ENCODE peak calls at places on chromosome 17, in four cellular contexts. Q is GM12891, M is C1 segment of cervical spinal cord, B is NCI-H1105 treated with DMSO at 0.1 percent for 48 hours. J is an unnamed sample.

GRCh38 chr17:72407336-72408121 is 286.7 kb downstream of the SOX9 start:
- DNase-seq in Q (no peak), M (peak), B (peak), J (peak)

GRCh38 chr17:72790194-72790593 is 302.3 kb downstream of the SLC39A11 start:
- DNase-seq in Q (no peak), M (no peak), B (no peak), J (no peak)

GRCh38 chr17:69448431-69449102 is 34.1 kb downstream of the MAP2K6 start:
- DNase-seq in Q (no peak), M (peak), B (no peak), J (no peak)

GRCh38 chr17:38844261-38844757 is 9.2 kb downstream of the RPL23 start:
- DNase-seq in Q (no peak), M (no peak), B (no peak), J (no peak)

GRCh38 chr17:3559270-3559645 is 1.6 kb upstream of the TRPV3 start:
- DNase-seq in Q (no peak), M (no peak), B (no peak), J (no peak)

GRCh38 chr17:42421479-42422332 is 1.4 kb downstream of the CAVIN1 start:
- DNase-seq in Q (no peak), M (no peak), B (no peak), J (no peak)

GRCh38 chr17:41263212-41263611 is 2.0 kb upstream of the KRTAP9-6 start:
- DNase-seq in Q (no peak), M (no peak), B (no peak), J (no peak)

GRCh38 chr17:75504347-75505151 is 10.8 kb downstream of the CASKIN2 start:
- DNase-seq in Q (peak), M (no peak), B (no peak), J (no peak)

GRCh38 chr17:4901648-4902344 is 1.1 kb downstream of the CHRNE start:
- DNase-seq in Q (peak), M (peak), B (no peak), J (no peak)

GRCh38 chr17:67248291-67248690 is 3.3 kb upstream of the HELZ start:
- DNase-seq in Q (no peak), M (no peak), B (no peak), J (no peak)

GRCh38 chr17:79518330-79519151 is 92.3 kb downstream of the RBFOX3 start:
- DNase-seq in Q (no peak), M (no peak), B (no peak), J (no peak)

GRCh38 chr17:55366020-55366481 is 55.6 kb downstream of the MMD start:
- DNase-seq in Q (no peak), M (no peak), B (no peak), J (no peak)

GRCh38 chr17:47207143-47208067 is 1.7 kb upstream of the MYL4 start:
- DNase-seq in Q (no peak), M (no peak), B (no peak), J (no peak)

GRCh38 chr17:78933025-78933958 is 8.1 kb upstream of the TIMP2 start:
- DNase-seq in Q (peak), M (no peak), B (no peak), J (no peak)

GRCh38 chr17:35407531-35407930 is 24.8 kb downstream of the SLFN12 start:
- DNase-seq in Q (no peak), M (no peak), B (no peak), J (no peak)

GRCh38 chr17:1865252-1866037 is 35.6 kb downstream of the RPA1 start:
- DNase-seq in Q (peak), M (no peak), B (no peak), J (no peak)

GRCh38 chr17:4329838-4330237 is 36.6 kb downstream of the UBE2G1 start:
- DNase-seq in Q (no peak), M (no peak), B (no peak), J (no peak)

GRCh38 chr17:17710728-17711541 is 29.7 kb downstream of the RAI1 start:
- DNase-seq in Q (no peak), M (no peak), B (no peak), J (no peak)

GRCh38 chr17:47990962-47991731 is 20.2 kb downstream of the CDK5RAP3 start:
- DNase-seq in Q (no peak), M (no peak), B (no peak), J (no peak)

GRCh38 chr17:8125196-8125946 is 1.5 kb upstream of the HES7 start:
- DNase-seq in Q (no peak), M (peak), B (peak), J (no peak)

GRCh38 chr17:76078859-76079576 is at the start of gene ZACN:
- DNase-seq in Q (peak), M (no peak), B (peak), J (no peak)

GRCh38 chr17:28567604-28568003 is 3.7 kb downstream of the PIGS start:
- DNase-seq in Q (peak), M (no peak), B (no peak), J (no peak)

GRCh38 chr17:74408262-74408661 is 23.6 kb upstream of the GPRC5C start:
- DNase-seq in Q (no peak), M (no peak), B (no peak), J (no peak)

GRCh38 chr17:82333279-82334171 is at the start of gene SECTM1:
- DNase-seq in Q (no peak), M (no peak), B (no peak), J (no peak)

GRCh38 chr17:77563439-77564102 is 394.9 kb upstream of the TNRC6C start:
- DNase-seq in Q (no peak), M (no peak), B (no peak), J (no peak)

GRCh38 chr17:72446525-72447250 is 325.9 kb downstream of the SOX9 start:
- DNase-seq in Q (no peak), M (no peak), B (no peak), J (no peak)